ENCODE peak calls at places on chromosomes 7 and 10, in four cellular contexts. C, M, P and W are unnamed samples.
A peak's percentile ranks its signal among the peaks of the same experiment; 100 is the strongest.

GRCh38 chr10:15433850-15434537 is 62.9 kb upstream of the FAM171A1 start:
- DNase-seq in C (peak; percentile 83), M (no peak), P (peak; percentile 30), W (no peak)

GRCh38 chr10:53619678-53620077 is 847.1 kb upstream of the MBL2 start:
- DNase-seq in C (no peak), M (no peak), P (peak; percentile 0), W (no peak)

GRCh38 chr10:58017719-58018367 is 249.9 kb downstream of the IPMK start:
- DNase-seq in C (peak; percentile 6), M (no peak), P (no peak), W (no peak)

GRCh38 chr7:47432988-47433895 is 148.7 kb downstream of the TNS3 start:
- DNase-seq in C (no peak), M (no peak), P (no peak), W (no peak)

GRCh38 chr7:70855373-70855772 is 276.6 kb upstream of the GALNT17 start:
- DNase-seq in C (no peak), M (no peak), P (no peak), W (no peak)

GRCh38 chr10:96718304-96718990 is 1.9 kb downstream of the PIK3AP1 start:
- DNase-seq in C (peak; percentile 31), M (no peak), P (no peak), W (no peak)

GRCh38 chr10:4825868-4826787 is at the start of gene AKR1E2:
- DNase-seq in C (peak; percentile 92), M (peak; percentile 80), P (no peak), W (peak; percentile 91)

GRCh38 chr7:99752354-99752753 is 17.4 kb upstream of the CYP3A7 start:
- DNase-seq in C (peak; percentile 32), M (no peak), P (no peak), W (no peak)

GRCh38 chr7:159109092-159110035 is 35.3 kb downstream of the VIPR2 start:
- DNase-seq in C (no peak), M (no peak), P (no peak), W (peak; percentile 39)

GRCh38 chr10:33145451-33146188 is 187.6 kb upstream of the ITGB1 start:
- DNase-seq in C (no peak), M (no peak), P (peak; percentile 83), W (no peak)

GRCh38 chr10:14698487-14699170 is 76.1 kb downstream of the FAM107B start:
- DNase-seq in C (no peak), M (no peak), P (no peak), W (no peak)

GRCh38 chr7:155456772-155457543 is 971 bp upstream of the EN2 start:
- DNase-seq in C (peak; percentile 38), M (no peak), P (no peak), W (peak; percentile 81)

GRCh38 chr10:86357041-86357440 is 9.6 kb downstream of the GRID1 start:
- DNase-seq in C (no peak), M (no peak), P (no peak), W (peak; percentile 57)

GRCh38 chr7:74355091-74355490 is 65.9 kb downstream of the CLIP2 start:
- DNase-seq in C (peak; percentile 72), M (no peak), P (peak; percentile 20), W (no peak)

GRCh38 chr7:1123721-1124120 is 35.8 kb downstream of the GPER1 start:
- DNase-seq in C (no peak), M (peak; percentile 55), P (peak; percentile 21), W (no peak)

GRCh38 chr10:132111121-132111731 is 45.5 kb downstream of the JAKMIP3 start:
- DNase-seq in C (no peak), M (peak; percentile 49), P (no peak), W (peak; percentile 63)

GRCh38 chr10:18340496-18341051 is 200.3 kb downstream of the CACNB2 start:
- DNase-seq in C (peak; percentile 1), M (no peak), P (no peak), W (no peak)

GRCh38 chr7:99312316-99313203 is 13.1 kb upstream of the ARPC1A start:
- DNase-seq in C (peak; percentile 85), M (peak; percentile 71), P (peak; percentile 68), W (peak; percentile 80)

GRCh38 chr7:74619235-74619860 is 38.2 kb upstream of the GTF2I start:
- DNase-seq in C (no peak), M (no peak), P (no peak), W (no peak)

GRCh38 chr7:29193316-29194205 is 1.0 kb upstream of the CHN2 start:
- DNase-seq in C (no peak), M (no peak), P (no peak), W (no peak)

GRCh38 chr7:135712182-135712782 is 15.7 kb downstream of the SLC13A4 start:
- DNase-seq in C (no peak), M (no peak), P (no peak), W (no peak)

GRCh38 chr7:42123716-42124115 is 113.3 kb downstream of the GLI3 start:
- DNase-seq in C (no peak), M (no peak), P (no peak), W (no peak)

GRCh38 chr7:81327468-81327867 is 408.6 kb upstream of the SEMA3C start:
- DNase-seq in C (peak; percentile 36), M (no peak), P (no peak), W (no peak)

GRCh38 chr10:62250594-62251198 is 17.9 kb downstream of the RTKN2 start:
- DNase-seq in C (no peak), M (no peak), P (peak; percentile 74), W (no peak)

GRCh38 chr10:101576229-101576863 is 11.7 kb downstream of the POLL start:
- DNase-seq in C (peak; percentile 74), M (no peak), P (no peak), W (no peak)

GRCh38 chr7:134565643-134566136 is 16.8 kb downstream of the AKR1B15 start:
- DNase-seq in C (no peak), M (no peak), P (no peak), W (no peak)

GRCh38 chr10:86647773-86648705 is 6.3 kb upstream of the OPN4 start:
- DNase-seq in C (no peak), M (no peak), P (no peak), W (no peak)

GRCh38 chr7:49852619-49853462 is 79.4 kb downstream of the VWC2 start:
- DNase-seq in C (peak; percentile 45), M (no peak), P (peak; percentile 39), W (no peak)

GRCh38 chr10:10327934-10328333 is 689.7 kb upstream of the CELF2 start:
- DNase-seq in C (no peak), M (no peak), P (no peak), W (no peak)

GRCh38 chr7:82600601-82601000 is 157.0 kb upstream of the CACNA2D1 start:
- DNase-seq in C (no peak), M (no peak), P (no peak), W (no peak)

DNA sequence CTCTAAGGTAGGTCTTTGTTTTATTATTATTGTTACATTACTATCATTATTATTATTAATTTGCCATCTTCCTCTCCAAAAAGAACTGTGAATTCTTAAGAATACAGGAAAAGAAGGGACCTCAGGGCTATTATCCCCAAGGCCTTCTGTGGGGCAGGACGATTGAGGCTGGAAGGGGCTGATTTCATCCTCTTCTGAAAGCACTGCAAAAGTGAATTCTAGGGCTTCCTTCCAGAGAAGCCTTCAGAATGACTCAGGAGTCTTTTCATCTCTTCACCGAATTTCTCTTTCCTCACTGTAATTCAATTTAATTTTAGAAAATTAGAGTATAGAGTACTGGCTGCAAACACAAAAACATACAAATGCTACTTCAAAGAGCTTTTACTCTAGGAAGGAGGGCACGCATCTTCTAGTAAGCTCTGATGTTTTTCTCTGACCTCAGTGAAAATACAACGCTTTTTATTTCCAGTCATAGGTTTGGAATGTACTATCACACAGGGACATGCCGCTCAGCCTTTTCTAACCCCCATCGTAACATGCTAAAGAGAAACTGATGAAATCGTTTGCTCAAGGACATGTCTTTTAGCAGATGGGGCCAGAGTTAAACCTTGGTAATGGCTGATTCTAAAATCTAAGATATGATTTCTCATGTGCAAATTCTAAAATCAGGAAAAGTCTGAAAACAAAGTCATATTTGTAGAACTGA is 280.3 kb upstream of the PITRM1 start:
- DNase-seq in C (no peak), M (no peak), P (no peak), W (no peak)
- TF ChIP-seq POLR2AphosphoS5 in C (no peak), M (no peak), P (no peak), W (no peak)

DNA sequence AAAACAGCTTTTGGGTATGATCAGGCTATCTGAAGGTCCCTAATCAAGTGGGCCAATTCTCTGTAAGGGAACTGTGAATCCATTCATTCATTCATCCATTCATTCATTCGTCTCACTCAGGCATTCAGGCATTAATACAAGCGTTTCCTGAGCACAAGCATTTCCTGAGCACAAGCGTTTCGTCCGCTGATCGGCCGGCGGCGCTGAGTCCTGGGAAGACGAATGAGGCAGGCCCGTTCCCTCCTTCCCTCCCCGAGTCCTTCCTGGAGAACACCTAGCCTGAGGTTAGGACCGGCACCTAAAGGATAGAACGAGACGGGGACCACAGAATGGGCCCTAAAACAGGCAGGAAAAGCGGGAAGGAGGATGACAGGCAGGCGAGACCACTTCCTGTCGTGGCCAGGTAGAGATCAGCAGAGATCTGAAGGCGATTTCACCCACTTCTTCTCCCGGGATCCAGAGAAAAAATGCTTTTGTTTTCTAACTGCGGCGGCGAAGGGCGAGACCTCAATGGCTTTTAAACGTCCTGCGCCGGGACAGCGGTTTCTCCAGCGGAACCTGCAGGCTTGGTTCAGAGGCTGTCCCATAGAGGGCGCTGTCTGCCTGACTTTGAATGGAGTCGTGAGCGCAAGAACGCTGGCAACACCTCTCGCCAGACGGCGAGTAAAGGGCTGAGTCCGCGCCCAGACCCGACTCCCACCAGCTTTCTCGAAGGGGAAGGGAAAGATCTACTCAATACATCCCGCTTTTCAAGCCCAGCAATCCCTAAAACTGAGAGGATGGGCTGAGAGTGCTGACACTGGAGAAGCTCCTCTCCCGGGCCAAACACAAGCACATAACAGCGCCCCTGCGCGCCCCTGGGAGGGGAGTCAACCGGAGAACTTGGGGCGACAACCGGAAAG is 2.9 kb upstream of the HMX3 start:
- DNase-seq in C (peak; percentile 89), M (peak; percentile 88), P (peak; percentile 72), W (peak; percentile 92)
- TF ChIP-seq POLR2A in C (no peak), M (no peak), P (no peak), W (no peak)

GRCh38 chr7:33837356-33837851 is 67.9 kb upstream of the BMPER start:
- DNase-seq in C (no peak), M (no peak), P (no peak), W (no peak)
- H3K4me3 ChIP-seq in C (no peak overlapping the region), M (no peak overlapping the region), P (no peak overlapping the region), W (no peak overlapping the region)

DNA sequence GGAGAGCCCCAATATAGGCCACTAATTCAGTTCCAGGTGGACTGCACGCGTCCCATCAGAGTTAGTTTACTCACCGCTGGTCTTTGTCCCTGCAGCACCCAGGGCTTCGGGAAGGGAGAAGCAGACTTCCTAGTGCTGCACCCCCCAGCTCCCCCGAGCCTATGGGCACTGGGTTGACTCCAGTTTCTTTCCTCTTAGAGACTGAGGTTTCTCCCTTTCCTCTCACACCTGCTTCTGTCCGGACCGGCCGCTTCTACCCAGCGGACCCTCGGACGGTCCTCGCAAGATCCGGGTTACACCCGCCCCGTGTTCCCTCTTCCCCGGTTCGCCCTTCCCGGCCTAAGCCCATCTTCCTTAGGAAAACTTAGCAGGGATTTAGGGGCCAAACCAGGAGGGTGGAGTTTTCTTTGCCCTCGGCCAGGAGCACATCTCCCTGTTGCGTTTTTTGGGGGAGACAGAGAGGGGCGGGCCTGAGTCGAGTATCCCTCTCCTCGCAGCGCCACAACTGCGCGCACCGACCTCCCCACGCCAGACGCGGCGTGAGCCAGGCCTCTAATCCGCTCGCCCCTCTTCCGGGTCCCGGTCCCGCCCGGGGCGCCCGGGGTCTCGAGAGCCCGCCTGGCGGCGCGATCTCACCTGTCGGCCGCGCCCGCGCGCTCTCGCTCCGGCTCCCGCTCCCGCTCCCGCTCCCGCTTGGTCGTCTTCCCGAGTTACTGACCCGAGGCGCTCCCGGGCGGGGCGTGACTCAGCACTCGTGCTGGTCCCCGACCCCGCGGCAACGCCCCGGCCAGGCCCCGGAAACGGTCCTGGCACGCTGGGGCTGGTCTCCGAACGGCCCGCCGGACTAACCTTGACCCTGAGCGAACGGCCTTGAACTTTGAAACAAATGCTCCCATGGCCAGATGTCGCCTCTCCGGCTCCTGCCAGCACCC is at the start of gene AIFM2:
- DNase-seq in C (peak; percentile 85), M (peak; percentile 81), P (peak; percentile 80), W (peak; percentile 89)
- TF ChIP-seq POLR2AphosphoS5 in C (peak; percentile 41), M (no peak), P (no peak), W (peak; percentile 75)

GRCh38 chr7:156560696-156561210 is 79.8 kb upstream of the RNF32 start:
- DNase-seq in C (no peak), M (no peak), P (no peak), W (no peak)
- TF ChIP-seq POLR2A in C (no peak), M (no peak), P (no peak), W (no peak)